ENCODE peak calls at places on chromosomes 1 and 21, in five cellular contexts. I is A673, E is prostate gland, W is Panc1, K is ovary. U is an unnamed sample. For H3K36me3, the result is how much of the 10 kb centered on the place peaks cover.

GRCh38 chr1:114033219-114033706 is 54.0 kb downstream of the OLFML3 start:
- DNase-seq in E (no peak), K (no peak), I (peak), W (peak), U (no peak)

GRCh38 chr1:157142245-157142644 is 4.0 kb upstream of the ETV3 start:
- DNase-seq in I (no peak), W (no peak), K (no peak), E (no peak), U (no peak)

GRCh38 chr1:209720326-209720725 is 15.7 kb downstream of the HSD11B1 start:
- DNase-seq in I (no peak), K (no peak), E (no peak), W (no peak), U (no peak)

GRCh38 chr1:6127587-6128163 is 52.4 kb downstream of the CHD5 start:
- DNase-seq in K (peak), E (peak), W (no peak), I (peak), U (peak)

GRCh38 chr1:197725044-197725443 is 50.2 kb downstream of the DENND1B start:
- DNase-seq in W (peak), E (no peak), K (no peak), I (peak), U (no peak)

GRCh38 chr1:149986486-149987296 is 23.8 kb downstream of the OTUD7B start:
- DNase-seq in W (no peak), E (no peak), I (peak), K (no peak), U (no peak)

GRCh38 chr1:13651279-13651678 is 48.7 kb upstream of the PRDM2 start:
- DNase-seq in E (no peak), I (no peak), W (no peak), K (no peak), U (no peak)

GRCh38 chr1:31835415-31835814 is 19.6 kb upstream of the SPOCD1 start:
- DNase-seq in K (no peak), E (no peak), W (no peak), I (no peak), U (no peak)

GRCh38 chr21:46005481-46005881 is 23.9 kb downstream of the COL6A1 start:
- DNase-seq in W (no peak), K (peak), I (no peak), E (peak), U (no peak)

GRCh38 chr21:33566514-33566913 is 22.0 kb downstream of the DONSON start:
- DNase-seq in W (no peak), E (no peak), I (no peak), K (no peak), U (no peak)

GRCh38 chr21:34511787-34512451 is at the start of gene KCNE1:
- DNase-seq in K (no peak), I (no peak), W (no peak), E (no peak), U (peak)

GRCh38 chr1:86419277-86419903 is 4.6 kb upstream of the CLCA2 start:
- DNase-seq in I (peak), E (peak), K (no peak), W (no peak), U (no peak)

GRCh38 chr21:42593007-42593814 is 60.2 kb upstream of the PDE9A start:
- DNase-seq in W (no peak), E (peak), I (peak), K (peak), U (peak)

GRCh38 chr1:41902125-41902524 is 16.6 kb downstream of the HIVEP3 start:
- DNase-seq in I (no peak), W (no peak), E (no peak), K (no peak), U (no peak)

GRCh38 chr1:204296431-204296988 is 63.2 kb downstream of the PLEKHA6 start:
- DNase-seq in K (peak), W (no peak), E (no peak), I (no peak), U (no peak)

GRCh38 chr1:221290669-221291068 is 411.4 kb downstream of the HLX start:
- DNase-seq in K (no peak), I (no peak), E (no peak), W (no peak), U (no peak)

GRCh38 chr1:61332196-61332753 is 249.9 kb downstream of the NFIA start:
- DNase-seq in W (no peak), E (no peak), K (no peak), I (no peak), U (no peak)

GRCh38 chr1:40689737-40690136 is 1.8 kb upstream of the NFYC start:
- DNase-seq in K (no peak), I (no peak), W (no peak), E (no peak), U (no peak)

GRCh38 chr1:79460773-79461436 is 454.4 kb upstream of the ADGRL4 start:
- DNase-seq in K (no peak), I (no peak), E (no peak), W (no peak), U (no peak)

GRCh38 chr1:183000563-183000962 is 22.7 kb upstream of the LAMC1 start:
- DNase-seq in E (no peak), I (no peak), W (no peak), K (no peak), U (no peak)

GRCh38 chr1:23167353-23168078 is 1.1 kb downstream of the LUZP1 start:
- DNase-seq in E (peak), K (peak), W (no peak), I (peak), U (peak)

GRCh38 chr1:167630568-167631385 is 745 bp downstream of the RCSD1 start:
- DNase-seq in I (no peak), K (no peak), E (no peak), W (no peak), U (no peak)

GRCh38 chr1:167627615-167627864 is 2.5 kb upstream of the RCSD1 start:
- DNase-seq in K (no peak), I (no peak), E (no peak), W (no peak), U (no peak)

GRCh38 chr1:167627865-167628641 is 2.0 kb upstream of the RCSD1 start:
- DNase-seq in I (no peak), K (no peak), W (no peak), E (no peak), U (no peak)

GRCh38 chr1:167629681-167630567 is at the start of gene RCSD1:
- DNase-seq in W (no peak), K (no peak), E (no peak), I (no peak), U (no peak)

DNA sequence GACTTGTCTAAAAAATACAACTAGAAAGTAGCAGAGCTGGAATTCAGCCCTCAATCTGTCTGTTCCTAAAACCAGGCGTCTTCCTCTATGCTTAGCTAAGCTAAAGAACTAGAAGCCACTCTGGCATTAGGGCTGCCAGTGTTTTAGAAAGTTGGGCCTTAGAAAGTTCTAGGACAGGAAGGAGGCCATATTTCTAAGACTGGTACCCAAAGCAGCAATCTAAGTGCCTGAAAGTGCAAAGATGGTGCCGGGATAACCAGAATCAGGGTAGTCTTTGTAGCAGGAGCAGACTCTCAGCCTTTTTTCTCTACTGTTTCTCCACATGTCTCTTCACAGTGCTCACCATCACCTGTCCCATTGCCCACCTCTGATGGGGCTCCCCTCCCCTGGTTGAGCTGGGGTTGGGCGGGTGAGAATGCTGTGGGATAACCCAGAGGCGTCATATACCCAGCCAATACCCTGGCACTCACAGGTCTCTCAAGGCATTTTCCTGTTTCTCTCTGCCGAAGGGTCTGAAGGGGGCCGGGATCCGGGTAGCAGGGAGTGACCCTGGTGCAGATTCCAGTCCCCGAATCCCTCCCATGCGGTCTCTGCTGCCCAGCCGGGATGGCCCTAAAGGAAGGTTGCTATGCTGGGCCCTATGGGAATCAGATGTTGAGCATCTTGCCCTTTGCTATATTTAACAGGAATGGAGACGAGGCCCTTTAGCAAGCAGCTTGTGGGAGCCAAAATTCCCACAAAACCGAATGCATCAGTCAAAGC is 1.1 kb upstream of the RCSD1 start:
- DNase-seq in K (no peak), W (no peak), I (no peak), E (no peak), U (no peak)
- H3K4me3 ChIP-seq in K (no peak), W (no peak), I (no peak), E (no peak), U (peak)

GRCh38 chr1:234454910-234455309 is 24.1 kb downstream of the TARBP1 start:
- DNase-seq in E (no peak), K (no peak), I (no peak), W (no peak), U (no peak)

GRCh38 chr1:234452566-234452965 is 26.4 kb downstream of the TARBP1 start:
- DNase-seq in I (no peak), K (no peak), E (peak), W (no peak), U (no peak)

GRCh38 chr1:234463749-234464148 is 15.2 kb downstream of the TARBP1 start:
- DNase-seq in I (no peak), K (no peak), E (no peak), W (no peak), U (no peak)

GRCh38 chr1:234460652-234461051 is 18.3 kb downstream of the TARBP1 start:
- DNase-seq in K (no peak), W (no peak), I (no peak), E (no peak), U (no peak)

GRCh38 chr1:234458352-234459027 is 20.5 kb downstream of the TARBP1 start:
- DNase-seq in W (no peak), K (no peak), I (no peak), E (peak), U (no peak)
- H3K36me3 ChIP-seq in W (under half), K (under half), I (under half), E (under half), U (under half)

GRCh38 chr1:24536391-24536840 is 19.5 kb upstream of the NCMAP start:
- DNase-seq in E (no peak), I (peak), K (no peak), W (no peak), U (no peak)
- H3K27ac ChIP-seq in E (peak), I (no peak), K (no peak), W (peak), U (no peak)

DNA sequence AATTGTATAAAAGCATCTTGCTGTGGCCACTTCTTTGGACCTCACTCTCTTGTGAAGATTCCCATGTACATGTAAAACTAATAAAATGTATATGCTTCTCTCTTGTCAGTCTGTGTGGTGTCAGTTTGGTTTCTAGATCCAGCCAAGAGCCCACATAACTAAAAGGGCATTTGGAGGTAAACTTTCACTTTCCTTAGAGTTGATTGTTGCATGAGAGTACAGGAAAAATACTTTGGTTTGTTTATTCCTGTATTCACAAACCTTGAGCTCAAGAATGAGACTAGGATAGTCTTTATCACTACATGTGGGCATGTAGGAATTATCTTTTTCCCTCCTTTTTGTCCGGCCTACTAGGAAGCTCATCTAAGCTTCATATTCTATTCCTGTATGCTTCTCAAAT is 50.9 kb downstream of the KCTD3 start:
- DNase-seq in E (no peak), K (no peak), I (no peak), W (no peak), U (no peak)
- H3K4me3 ChIP-seq in E (no peak), K (no peak), I (no peak), W (no peak), U (no peak)

GRCh38 chr1:219990782-219991510 is 55.4 kb downstream of the EPRS1 start:
- DNase-seq in K (no peak), I (peak), E (no peak), W (peak), U (no peak)
- H3K36me3 ChIP-seq in K (under half), I (under half), E (under half), W (under half), U (under half)

GRCh38 chr1:37480581-37481288 is 6.4 kb downstream of the ZC3H12A start:
- DNase-seq in K (no peak), W (no peak), E (no peak), I (no peak), U (no peak)

GRCh38 chr1:37483785-37484184 is 9.4 kb downstream of the ZC3H12A start:
- DNase-seq in K (no peak), W (no peak), I (no peak), E (no peak), U (no peak)

GRCh38 chr1:37481289-37482003 is 7.1 kb downstream of the ZC3H12A start:
- DNase-seq in I (no peak), W (no peak), K (no peak), E (no peak), U (no peak)

GRCh38 chr1:37482796-37483744 is 8.7 kb downstream of the ZC3H12A start:
- DNase-seq in I (no peak), W (no peak), K (peak), E (no peak), U (no peak)

DNA sequence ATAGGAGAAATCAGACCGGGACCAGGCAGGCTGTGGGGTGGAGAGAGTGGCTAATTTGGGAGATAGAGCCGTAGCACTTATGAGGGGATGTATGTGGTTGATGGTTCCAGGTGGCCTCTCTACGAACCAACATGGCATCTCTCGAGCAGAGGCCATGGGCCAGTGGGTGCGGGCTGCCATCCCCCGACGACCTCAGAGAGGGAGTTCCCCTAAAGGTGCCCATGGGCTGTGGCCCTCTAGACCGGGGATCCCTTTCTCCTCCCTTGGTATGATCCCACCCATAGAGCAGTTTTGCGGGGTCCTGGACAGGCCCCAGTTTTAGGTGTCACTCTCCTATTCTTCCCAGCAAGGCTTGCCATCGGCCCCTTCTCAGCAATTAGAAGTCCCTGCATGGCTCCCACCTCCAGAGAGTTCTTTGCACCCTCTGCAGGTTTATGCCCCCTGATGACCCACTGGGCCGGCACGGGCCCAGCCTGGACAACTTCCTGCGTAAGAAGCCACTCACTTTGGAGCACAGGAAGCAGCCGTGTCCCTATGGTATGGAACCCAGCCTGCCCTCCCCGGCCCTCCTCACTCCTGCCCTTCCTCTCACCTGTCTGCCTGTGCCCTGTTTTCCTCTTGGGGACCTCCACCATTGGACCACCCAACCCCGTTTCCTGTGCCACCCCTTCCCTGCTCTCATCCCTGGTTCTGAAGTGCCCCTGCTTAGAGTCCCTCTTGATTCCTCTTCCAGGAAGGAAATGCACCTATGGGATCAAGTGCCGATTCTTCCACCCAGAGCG is 7.8 kb downstream of the ZC3H12A start:
- DNase-seq in K (no peak), W (no peak), I (no peak), E (no peak), U (no peak)
- H3K27ac ChIP-seq in K (no peak), W (no peak), I (no peak), E (peak), U (peak)

DNA sequence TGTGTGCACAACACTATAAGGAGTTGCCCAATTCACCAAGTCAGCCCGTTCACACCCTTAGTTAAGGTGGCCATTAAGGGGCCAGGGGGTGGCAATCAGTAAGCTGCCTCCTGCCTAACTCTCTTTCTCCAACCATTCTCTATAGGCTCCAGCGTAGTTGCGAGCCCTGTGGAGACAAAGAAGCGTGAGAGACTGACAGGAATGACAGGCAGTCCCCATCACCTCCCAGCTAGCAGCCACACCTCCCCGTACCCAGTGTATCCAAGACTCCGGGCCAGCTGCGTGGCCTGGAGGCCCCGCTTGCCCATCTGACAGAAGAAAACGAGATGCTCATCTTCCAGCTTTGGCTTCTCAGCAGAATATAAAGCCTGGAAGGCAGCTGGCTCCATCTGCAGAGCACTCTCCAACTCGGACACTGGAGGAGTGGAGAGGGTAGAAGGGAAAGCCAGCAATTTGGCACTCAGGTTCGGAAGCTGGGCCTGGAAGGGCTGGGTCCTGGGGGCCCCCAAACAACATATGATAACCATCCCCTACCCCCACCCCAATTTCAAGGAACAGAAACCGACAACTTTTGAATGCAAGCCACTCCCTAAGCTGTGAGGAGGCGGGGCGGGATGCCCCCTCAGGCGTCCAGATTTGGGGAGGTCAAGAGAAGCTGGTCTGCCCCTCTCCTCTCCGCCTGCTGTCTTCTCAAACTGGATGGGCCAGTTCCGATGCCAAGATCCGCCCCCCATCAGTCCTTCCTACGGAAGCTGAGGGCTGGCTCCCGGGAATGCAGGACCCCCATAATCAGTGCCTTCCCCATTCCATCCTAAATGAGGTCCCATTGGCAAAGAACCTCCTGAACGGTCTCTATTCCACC is 872 bp downstream of the TSTD1 start:
- DNase-seq in E (peak), K (peak), I (no peak), W (no peak), U (no peak)
- H3K4me3 ChIP-seq in E (peak), K (peak), I (no peak), W (peak), U (peak)

U was measured in tibial artery.